ENCODE peak calls at places on chromosomes 11 and 22, in seven cellular contexts. One of them, this sample, is unnamed.

GRCh38 chr11:113906038-113906437 is 1.4 kb downstream of the HTR3B start:
- DNase-seq in NB4: peak
- DNase-seq in gastrocnemius medialis: no peak
- DNase-seq in endothelial cell: peak
- DNase-seq in PC-9: peak
- DNase-seq in GM20000: no peak
- DNase-seq in heart left ventricle: no peak
- DNase-seq in this sample: no peak

GRCh38 chr22:39721456-39722325 is 151.1 kb downstream of the CACNA1I start:
- DNase-seq in PC-9: no peak
- DNase-seq in gastrocnemius medialis: no peak
- DNase-seq in heart left ventricle: no peak
- DNase-seq in endothelial cell: no peak
- DNase-seq in NB4: no peak
- DNase-seq in GM20000: no peak
- DNase-seq in this sample: no peak

GRCh38 chr11:66326261-66327111 is 9.6 kb upstream of the CD248 start:
- DNase-seq in heart left ventricle: peak
- DNase-seq in PC-9: no peak
- DNase-seq in GM20000: no peak
- DNase-seq in gastrocnemius medialis: no peak
- DNase-seq in endothelial cell: no peak
- DNase-seq in NB4: peak
- DNase-seq in this sample: no peak

GRCh38 chr11:118232659-118233058 is 7.8 kb upstream of the JAML start:
- DNase-seq in GM20000: no peak
- DNase-seq in PC-9: peak
- DNase-seq in gastrocnemius medialis: no peak
- DNase-seq in NB4: no peak
- DNase-seq in endothelial cell: no peak
- DNase-seq in heart left ventricle: no peak
- DNase-seq in this sample: no peak

GRCh38 chr22:26072611-26073010 is 96.7 kb upstream of the SEZ6L start:
- DNase-seq in gastrocnemius medialis: no peak
- DNase-seq in PC-9: no peak
- DNase-seq in endothelial cell: no peak
- DNase-seq in GM20000: no peak
- DNase-seq in heart left ventricle: no peak
- DNase-seq in NB4: no peak
- DNase-seq in this sample: no peak

GRCh38 chr11:14309425-14310192 is 49.4 kb downstream of the RRAS2 start:
- DNase-seq in GM20000: no peak
- DNase-seq in gastrocnemius medialis: no peak
- DNase-seq in PC-9: no peak
- DNase-seq in NB4: no peak
- DNase-seq in endothelial cell: no peak
- DNase-seq in heart left ventricle: no peak
- DNase-seq in this sample: no peak

GRCh38 chr11:116294630-116295029 is 478.2 kb downstream of the BUD13 start:
- DNase-seq in NB4: no peak
- DNase-seq in PC-9: peak
- DNase-seq in GM20000: no peak
- DNase-seq in heart left ventricle: no peak
- DNase-seq in endothelial cell: no peak
- DNase-seq in gastrocnemius medialis: no peak
- DNase-seq in this sample: peak

GRCh38 chr22:43325176-43325575 is 18.0 kb downstream of the SCUBE1 start:
- DNase-seq in endothelial cell: no peak
- DNase-seq in heart left ventricle: no peak
- DNase-seq in PC-9: no peak
- DNase-seq in GM20000: no peak
- DNase-seq in gastrocnemius medialis: no peak
- DNase-seq in NB4: no peak
- DNase-seq in this sample: no peak

GRCh38 chr11:102187416-102188125 is 77.3 kb downstream of the YAP1 start:
- DNase-seq in NB4: no peak
- DNase-seq in gastrocnemius medialis: no peak
- DNase-seq in GM20000: no peak
- DNase-seq in endothelial cell: no peak
- DNase-seq in PC-9: no peak
- DNase-seq in heart left ventricle: no peak
- DNase-seq in this sample: no peak

GRCh38 chr11:121890377-121890776 is 225.6 kb downstream of the BLID start:
- DNase-seq in NB4: no peak
- DNase-seq in endothelial cell: no peak
- DNase-seq in PC-9: no peak
- DNase-seq in heart left ventricle: no peak
- DNase-seq in gastrocnemius medialis: no peak
- DNase-seq in GM20000: no peak
- DNase-seq in this sample: no peak

GRCh38 chr22:29327089-29327764 is 11.7 kb upstream of the RASL10A start:
- DNase-seq in gastrocnemius medialis: no peak
- DNase-seq in GM20000: no peak
- DNase-seq in PC-9: no peak
- DNase-seq in endothelial cell: no peak
- DNase-seq in heart left ventricle: no peak
- DNase-seq in NB4: no peak
- DNase-seq in this sample: no peak

GRCh38 chr22:29916007-29916544 is 33.1 kb downstream of the MTMR3 start:
- DNase-seq in gastrocnemius medialis: no peak
- DNase-seq in NB4: no peak
- DNase-seq in GM20000: no peak
- DNase-seq in endothelial cell: no peak
- DNase-seq in PC-9: no peak
- DNase-seq in heart left ventricle: no peak
- DNase-seq in this sample: no peak

GRCh38 chr22:24554316-24555159 is at the start of gene GUCD1:
- DNase-seq in endothelial cell: no peak
- DNase-seq in PC-9: no peak
- DNase-seq in gastrocnemius medialis: peak
- DNase-seq in NB4: peak
- DNase-seq in heart left ventricle: peak
- DNase-seq in GM20000: peak
- DNase-seq in this sample: peak

GRCh38 chr22:24553597-24554315 is 1.2 kb downstream of the GUCD1 start:
- DNase-seq in GM20000: no peak
- DNase-seq in heart left ventricle: peak
- DNase-seq in endothelial cell: no peak
- DNase-seq in gastrocnemius medialis: peak
- DNase-seq in NB4: peak
- DNase-seq in PC-9: no peak
- DNase-seq in this sample: no peak

GRCh38 chr22:24559471-24559870 is 3.7 kb downstream of the SNRPD3 start:
- DNase-seq in NB4: no peak
- DNase-seq in heart left ventricle: no peak
- DNase-seq in gastrocnemius medialis: no peak
- DNase-seq in GM20000: no peak
- DNase-seq in PC-9: no peak
- DNase-seq in endothelial cell: no peak
- DNase-seq in this sample: no peak

GRCh38 chr22:24555160-24555495 is 190 bp upstream of the GUCD1 start:
- DNase-seq in gastrocnemius medialis: peak
- DNase-seq in endothelial cell: peak
- DNase-seq in heart left ventricle: peak
- DNase-seq in PC-9: peak
- DNase-seq in NB4: peak
- DNase-seq in GM20000: peak
- DNase-seq in this sample: peak

GRCh38 chr22:24555496-24556253 is at the start of gene SNRPD3:
- DNase-seq in PC-9: peak
- DNase-seq in heart left ventricle: peak
- DNase-seq in gastrocnemius medialis: peak
- DNase-seq in endothelial cell: peak
- DNase-seq in GM20000: peak
- DNase-seq in NB4: peak
- DNase-seq in this sample: peak
- TF ChIP-seq CTCF in PC-9: no peak
- TF ChIP-seq CTCF in heart left ventricle: no peak
- TF ChIP-seq CTCF in gastrocnemius medialis: peak
- TF ChIP-seq CTCF in endothelial cell: no peak
- TF ChIP-seq CTCF in GM20000: no peak
- TF ChIP-seq CTCF in NB4: no peak
- TF ChIP-seq CTCF in this sample: no peak

GRCh38 chr11:34359548-34359891 is 1.7 kb upstream of the ABTB2 start:
- DNase-seq in PC-9: no peak
- DNase-seq in gastrocnemius medialis: no peak
- DNase-seq in endothelial cell: no peak
- DNase-seq in GM20000: peak
- DNase-seq in heart left ventricle: no peak
- DNase-seq in NB4: no peak
- DNase-seq in this sample: no peak
- TF ChIP-seq CTCF in PC-9: peak
- TF ChIP-seq CTCF in gastrocnemius medialis: peak
- TF ChIP-seq CTCF in endothelial cell: peak
- TF ChIP-seq CTCF in GM20000: no peak
- TF ChIP-seq CTCF in heart left ventricle: peak
- TF ChIP-seq CTCF in NB4: no peak
- TF ChIP-seq CTCF in this sample: no peak

GRCh38 chr22:44664149-44664548 is 37.9 kb upstream of the PRR5 start:
- DNase-seq in NB4: peak
- DNase-seq in gastrocnemius medialis: peak
- DNase-seq in GM20000: peak
- DNase-seq in heart left ventricle: peak
- DNase-seq in endothelial cell: no peak
- DNase-seq in PC-9: no peak
- DNase-seq in this sample: no peak

GRCh38 chr22:44667276-44667675 is 34.7 kb upstream of the PRR5 start:
- DNase-seq in heart left ventricle: no peak
- DNase-seq in PC-9: no peak
- DNase-seq in endothelial cell: no peak
- DNase-seq in gastrocnemius medialis: no peak
- DNase-seq in GM20000: no peak
- DNase-seq in NB4: no peak
- DNase-seq in this sample: no peak

GRCh38 chr22:44665115-44665514 is 36.9 kb upstream of the PRR5 start:
- DNase-seq in gastrocnemius medialis: no peak
- DNase-seq in GM20000: no peak
- DNase-seq in heart left ventricle: peak
- DNase-seq in endothelial cell: peak
- DNase-seq in PC-9: no peak
- DNase-seq in NB4: peak
- DNase-seq in this sample: no peak

GRCh38 chr22:44667829-44668189 is 34.2 kb upstream of the PRR5 start:
- DNase-seq in endothelial cell: no peak
- DNase-seq in heart left ventricle: no peak
- DNase-seq in NB4: no peak
- DNase-seq in GM20000: no peak
- DNase-seq in PC-9: no peak
- DNase-seq in gastrocnemius medialis: no peak
- DNase-seq in this sample: no peak

GRCh38 chr22:44666207-44666585 is 35.8 kb upstream of the PRR5 start:
- DNase-seq in NB4: no peak
- DNase-seq in gastrocnemius medialis: no peak
- DNase-seq in GM20000: no peak
- DNase-seq in heart left ventricle: no peak
- DNase-seq in endothelial cell: no peak
- DNase-seq in PC-9: no peak
- DNase-seq in this sample: no peak
- TF ChIP-seq CTCF in NB4: no peak
- TF ChIP-seq CTCF in gastrocnemius medialis: no peak
- TF ChIP-seq CTCF in GM20000: no peak
- TF ChIP-seq CTCF in heart left ventricle: no peak
- TF ChIP-seq CTCF in endothelial cell: no peak
- TF ChIP-seq CTCF in PC-9: no peak
- TF ChIP-seq CTCF in this sample: no peak

DNA sequence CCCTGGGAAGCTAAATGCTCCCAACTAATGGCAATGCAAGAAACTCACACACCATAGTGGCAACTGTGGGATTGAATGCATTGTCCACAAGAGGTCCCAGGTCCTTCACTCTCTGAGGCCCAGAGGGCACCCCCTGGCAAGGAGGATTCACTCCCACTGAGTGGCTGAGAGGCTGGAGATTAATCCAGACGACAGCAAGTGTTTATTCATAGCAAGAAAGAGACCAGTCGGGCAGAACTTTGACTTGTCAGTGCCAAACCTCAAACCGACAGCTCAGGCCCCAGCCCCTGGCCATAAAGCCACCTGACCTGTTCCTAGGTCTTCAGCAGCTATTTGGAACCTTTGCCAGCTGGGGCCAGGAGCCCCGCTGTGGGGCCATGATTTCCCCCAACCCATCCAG is 54.5 kb upstream of the MPEG1 start:
- DNase-seq in gastrocnemius medialis: no peak
- DNase-seq in GM20000: no peak
- DNase-seq in PC-9: peak
- DNase-seq in heart left ventricle: no peak
- DNase-seq in endothelial cell: no peak
- DNase-seq in NB4: no peak
- DNase-seq in this sample: no peak
- TF ChIP-seq CTCF in gastrocnemius medialis: no peak
- TF ChIP-seq CTCF in GM20000: no peak
- TF ChIP-seq CTCF in PC-9: no peak
- TF ChIP-seq CTCF in heart left ventricle: no peak
- TF ChIP-seq CTCF in endothelial cell: no peak
- TF ChIP-seq CTCF in NB4: no peak
- TF ChIP-seq CTCF in this sample: no peak

GRCh38 chr11:77789731-77790476 is 30.6 kb downstream of the RSF1 start:
- DNase-seq in NB4: no peak
- DNase-seq in gastrocnemius medialis: no peak
- DNase-seq in endothelial cell: no peak
- DNase-seq in GM20000: no peak
- DNase-seq in heart left ventricle: no peak
- DNase-seq in PC-9: no peak
- DNase-seq in this sample: no peak
- TF ChIP-seq CTCF in NB4: no peak
- TF ChIP-seq CTCF in gastrocnemius medialis: no peak
- TF ChIP-seq CTCF in endothelial cell: no peak
- TF ChIP-seq CTCF in GM20000: no peak
- TF ChIP-seq CTCF in heart left ventricle: no peak
- TF ChIP-seq CTCF in PC-9: no peak
- TF ChIP-seq CTCF in this sample: no peak

DNA sequence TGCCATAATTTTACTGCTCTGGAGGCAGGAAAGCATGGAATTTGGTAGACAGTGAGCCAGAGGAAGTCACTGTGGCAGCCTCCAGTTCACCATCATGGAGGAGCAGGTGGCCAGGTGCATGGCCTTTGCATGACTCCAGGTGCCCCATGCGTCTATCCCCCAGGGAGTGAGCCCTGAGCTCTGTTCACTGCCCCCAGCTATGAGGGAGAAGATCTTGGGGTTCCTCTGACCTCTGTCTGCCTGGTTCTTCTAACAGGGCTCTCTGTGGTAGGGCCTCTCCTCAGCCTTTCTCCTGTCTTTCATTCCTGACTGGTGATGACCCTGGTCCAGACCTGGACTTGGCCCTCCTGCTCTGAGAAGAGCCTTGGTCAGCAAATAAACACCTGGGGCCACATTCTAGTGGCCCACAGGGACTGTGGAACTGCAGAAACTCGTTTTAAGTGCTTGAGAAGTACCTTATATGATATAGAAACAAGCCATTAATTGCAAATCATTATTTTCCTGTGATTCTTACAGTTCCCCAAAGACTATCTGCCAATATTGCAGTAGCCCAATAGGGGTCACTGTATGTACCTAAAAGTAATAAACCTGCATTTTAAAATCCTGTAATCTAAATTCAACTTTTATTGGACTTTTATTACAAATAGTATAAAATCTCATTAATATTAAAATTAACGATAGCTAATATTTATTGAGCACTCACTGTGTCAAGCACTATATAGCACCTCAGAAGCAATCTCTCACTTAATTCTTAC is 120.0 kb upstream of the SYT13 start:
- DNase-seq in PC-9: no peak
- DNase-seq in endothelial cell: no peak
- DNase-seq in GM20000: no peak
- DNase-seq in NB4: peak
- DNase-seq in heart left ventricle: no peak
- DNase-seq in gastrocnemius medialis: no peak
- DNase-seq in this sample: no peak
- TF ChIP-seq CTCF in PC-9: peak
- TF ChIP-seq CTCF in endothelial cell: peak
- TF ChIP-seq CTCF in GM20000: no peak
- TF ChIP-seq CTCF in NB4: peak
- TF ChIP-seq CTCF in heart left ventricle: peak
- TF ChIP-seq CTCF in gastrocnemius medialis: no peak
- TF ChIP-seq CTCF in this sample: peak

GRCh38 chr11:119583585-119583984 is 145.4 kb downstream of the NECTIN1 start:
- DNase-seq in GM20000: no peak
- DNase-seq in heart left ventricle: no peak
- DNase-seq in gastrocnemius medialis: no peak
- DNase-seq in PC-9: no peak
- DNase-seq in endothelial cell: no peak
- DNase-seq in NB4: no peak
- DNase-seq in this sample: no peak
- TF ChIP-seq CTCF in GM20000: peak
- TF ChIP-seq CTCF in heart left ventricle: no peak
- TF ChIP-seq CTCF in gastrocnemius medialis: no peak
- TF ChIP-seq CTCF in PC-9: no peak
- TF ChIP-seq CTCF in endothelial cell: peak
- TF ChIP-seq CTCF in NB4: peak
- TF ChIP-seq CTCF in this sample: no peak

This sample was measured in Calu3.